ENCODE peak calls at places on chromosome 22, in seven cellular contexts. One of them, this sample, is unnamed.

GRCh38 chr22:29114392-29114791 is 41.6 kb downstream of the KREMEN1 start:
- DNase-seq in Daoy: no peak
- DNase-seq in heart right ventricle: no peak
- DNase-seq in stimulated activated naive CD8-positive, alpha-beta T cell treated with anti-CD3 and anti-CD28 coated beads, Interleukin-15, Interleukin-2, amounts not matched to agents 100 U/mL and 50 U/mL, for 24 hours: no peak
- DNase-seq in activated T-cell treated with anti-CD3 and anti-CD28 coated beads, Interleukin-2, amount 50 U/mL, for 72 hours: no peak
- DNase-seq in caudate nucleus: no peak
- DNase-seq in Right ventricle myocardium superior: no peak
- DNase-seq in this sample: no peak

GRCh38 chr22:40525250-40525884 is 111.2 kb downstream of the MRTFA start:
- DNase-seq in caudate nucleus: no peak
- DNase-seq in stimulated activated naive CD8-positive, alpha-beta T cell treated with anti-CD3 and anti-CD28 coated beads, Interleukin-15, Interleukin-2, amounts not matched to agents 100 U/mL and 50 U/mL, for 24 hours: peak
- DNase-seq in Daoy: peak
- DNase-seq in activated T-cell treated with anti-CD3 and anti-CD28 coated beads, Interleukin-2, amount 50 U/mL, for 72 hours: peak
- DNase-seq in Right ventricle myocardium superior: peak
- DNase-seq in heart right ventricle: peak
- DNase-seq in this sample: peak

GRCh38 chr22:30260682-30261081 is 6.0 kb downstream of the OSM start:
- DNase-seq in activated T-cell treated with anti-CD3 and anti-CD28 coated beads, Interleukin-2, amount 50 U/mL, for 72 hours: no peak
- DNase-seq in heart right ventricle: no peak
- DNase-seq in caudate nucleus: no peak
- DNase-seq in Daoy: no peak
- DNase-seq in Right ventricle myocardium superior: no peak
- DNase-seq in stimulated activated naive CD8-positive, alpha-beta T cell treated with anti-CD3 and anti-CD28 coated beads, Interleukin-15, Interleukin-2, amounts not matched to agents 100 U/mL and 50 U/mL, for 24 hours: no peak
- DNase-seq in this sample: no peak

GRCh38 chr22:46328797-46329196 is 6.7 kb upstream of the TRMU start:
- DNase-seq in Right ventricle myocardium superior: no peak
- DNase-seq in Daoy: no peak
- DNase-seq in caudate nucleus: no peak
- DNase-seq in stimulated activated naive CD8-positive, alpha-beta T cell treated with anti-CD3 and anti-CD28 coated beads, Interleukin-15, Interleukin-2, amounts not matched to agents 100 U/mL and 50 U/mL, for 24 hours: no peak
- DNase-seq in activated T-cell treated with anti-CD3 and anti-CD28 coated beads, Interleukin-2, amount 50 U/mL, for 72 hours: no peak
- DNase-seq in heart right ventricle: no peak
- DNase-seq in this sample: no peak

GRCh38 chr22:39960791-39961746 is 872 bp downstream of the TMA7B start:
- DNase-seq in Right ventricle myocardium superior: no peak
- DNase-seq in heart right ventricle: no peak
- DNase-seq in activated T-cell treated with anti-CD3 and anti-CD28 coated beads, Interleukin-2, amount 50 U/mL, for 72 hours: peak
- DNase-seq in caudate nucleus: no peak
- DNase-seq in Daoy: peak
- DNase-seq in stimulated activated naive CD8-positive, alpha-beta T cell treated with anti-CD3 and anti-CD28 coated beads, Interleukin-15, Interleukin-2, amounts not matched to agents 100 U/mL and 50 U/mL, for 24 hours: peak
- DNase-seq in this sample: no peak

GRCh38 chr22:46801826-46802607 is 39.6 kb downstream of the TBC1D22A start:
- DNase-seq in activated T-cell treated with anti-CD3 and anti-CD28 coated beads, Interleukin-2, amount 50 U/mL, for 72 hours: no peak
- DNase-seq in Daoy: no peak
- DNase-seq in stimulated activated naive CD8-positive, alpha-beta T cell treated with anti-CD3 and anti-CD28 coated beads, Interleukin-15, Interleukin-2, amounts not matched to agents 100 U/mL and 50 U/mL, for 24 hours: no peak
- DNase-seq in caudate nucleus: no peak
- DNase-seq in heart right ventricle: no peak
- DNase-seq in Right ventricle myocardium superior: no peak
- DNase-seq in this sample: no peak

GRCh38 chr22:43078522-43078921 is 10.7 kb downstream of the TTLL1 start:
- DNase-seq in Right ventricle myocardium superior: no peak
- DNase-seq in heart right ventricle: no peak
- DNase-seq in Daoy: no peak
- DNase-seq in activated T-cell treated with anti-CD3 and anti-CD28 coated beads, Interleukin-2, amount 50 U/mL, for 72 hours: no peak
- DNase-seq in stimulated activated naive CD8-positive, alpha-beta T cell treated with anti-CD3 and anti-CD28 coated beads, Interleukin-15, Interleukin-2, amounts not matched to agents 100 U/mL and 50 U/mL, for 24 hours: no peak
- DNase-seq in caudate nucleus: no peak
- DNase-seq in this sample: no peak

GRCh38 chr22:25763239-25763777 is 21.3 kb downstream of the MYO18B start:
- DNase-seq in heart right ventricle: no peak
- DNase-seq in stimulated activated naive CD8-positive, alpha-beta T cell treated with anti-CD3 and anti-CD28 coated beads, Interleukin-15, Interleukin-2, amounts not matched to agents 100 U/mL and 50 U/mL, for 24 hours: no peak
- DNase-seq in Daoy: no peak
- DNase-seq in caudate nucleus: no peak
- DNase-seq in Right ventricle myocardium superior: no peak
- DNase-seq in activated T-cell treated with anti-CD3 and anti-CD28 coated beads, Interleukin-2, amount 50 U/mL, for 72 hours: no peak
- DNase-seq in this sample: no peak

GRCh38 chr22:42091446-42091764 is 833 bp upstream of the NDUFA6 start:
- DNase-seq in Right ventricle myocardium superior: no peak
- DNase-seq in heart right ventricle: no peak
- DNase-seq in Daoy: no peak
- DNase-seq in caudate nucleus: no peak
- DNase-seq in stimulated activated naive CD8-positive, alpha-beta T cell treated with anti-CD3 and anti-CD28 coated beads, Interleukin-15, Interleukin-2, amounts not matched to agents 100 U/mL and 50 U/mL, for 24 hours: no peak
- DNase-seq in activated T-cell treated with anti-CD3 and anti-CD28 coated beads, Interleukin-2, amount 50 U/mL, for 72 hours: no peak
- DNase-seq in this sample: no peak

GRCh38 chr22:24398409-24398808 is 29.0 kb upstream of the ADORA2A start:
- DNase-seq in caudate nucleus: no peak
- DNase-seq in heart right ventricle: no peak
- DNase-seq in Right ventricle myocardium superior: no peak
- DNase-seq in stimulated activated naive CD8-positive, alpha-beta T cell treated with anti-CD3 and anti-CD28 coated beads, Interleukin-15, Interleukin-2, amounts not matched to agents 100 U/mL and 50 U/mL, for 24 hours: no peak
- DNase-seq in activated T-cell treated with anti-CD3 and anti-CD28 coated beads, Interleukin-2, amount 50 U/mL, for 72 hours: no peak
- DNase-seq in Daoy: no peak
- DNase-seq in this sample: no peak

GRCh38 chr22:31346255-31346732 is at the start of gene PATZ1:
- DNase-seq in stimulated activated naive CD8-positive, alpha-beta T cell treated with anti-CD3 and anti-CD28 coated beads, Interleukin-15, Interleukin-2, amounts not matched to agents 100 U/mL and 50 U/mL, for 24 hours: peak
- DNase-seq in Right ventricle myocardium superior: peak
- DNase-seq in activated T-cell treated with anti-CD3 and anti-CD28 coated beads, Interleukin-2, amount 50 U/mL, for 72 hours: peak
- DNase-seq in heart right ventricle: no peak
- DNase-seq in caudate nucleus: peak
- DNase-seq in Daoy: peak
- DNase-seq in this sample: no peak

GRCh38 chr22:28208036-28208435 is 289.0 kb upstream of the PITPNB start:
- DNase-seq in Right ventricle myocardium superior: no peak
- DNase-seq in heart right ventricle: no peak
- DNase-seq in caudate nucleus: no peak
- DNase-seq in Daoy: peak
- DNase-seq in activated T-cell treated with anti-CD3 and anti-CD28 coated beads, Interleukin-2, amount 50 U/mL, for 72 hours: no peak
- DNase-seq in stimulated activated naive CD8-positive, alpha-beta T cell treated with anti-CD3 and anti-CD28 coated beads, Interleukin-15, Interleukin-2, amounts not matched to agents 100 U/mL and 50 U/mL, for 24 hours: no peak
- DNase-seq in this sample: no peak

GRCh38 chr22:26385164-26385563 is 43.9 kb upstream of the ASPHD2 start:
- DNase-seq in Right ventricle myocardium superior: no peak
- DNase-seq in caudate nucleus: no peak
- DNase-seq in Daoy: no peak
- DNase-seq in stimulated activated naive CD8-positive, alpha-beta T cell treated with anti-CD3 and anti-CD28 coated beads, Interleukin-15, Interleukin-2, amounts not matched to agents 100 U/mL and 50 U/mL, for 24 hours: no peak
- DNase-seq in activated T-cell treated with anti-CD3 and anti-CD28 coated beads, Interleukin-2, amount 50 U/mL, for 72 hours: no peak
- DNase-seq in heart right ventricle: no peak
- DNase-seq in this sample: no peak

GRCh38 chr22:17997456-17997855 is 26.9 kb downstream of the MICAL3 start:
- DNase-seq in heart right ventricle: no peak
- DNase-seq in caudate nucleus: no peak
- DNase-seq in Right ventricle myocardium superior: no peak
- DNase-seq in Daoy: peak
- DNase-seq in activated T-cell treated with anti-CD3 and anti-CD28 coated beads, Interleukin-2, amount 50 U/mL, for 72 hours: no peak
- DNase-seq in stimulated activated naive CD8-positive, alpha-beta T cell treated with anti-CD3 and anti-CD28 coated beads, Interleukin-15, Interleukin-2, amounts not matched to agents 100 U/mL and 50 U/mL, for 24 hours: no peak
- DNase-seq in this sample: no peak

GRCh38 chr22:40463017-40463631 is 92.7 kb downstream of the SGSM3 start:
- DNase-seq in caudate nucleus: no peak
- DNase-seq in stimulated activated naive CD8-positive, alpha-beta T cell treated with anti-CD3 and anti-CD28 coated beads, Interleukin-15, Interleukin-2, amounts not matched to agents 100 U/mL and 50 U/mL, for 24 hours: peak
- DNase-seq in activated T-cell treated with anti-CD3 and anti-CD28 coated beads, Interleukin-2, amount 50 U/mL, for 72 hours: peak
- DNase-seq in Daoy: no peak
- DNase-seq in heart right ventricle: no peak
- DNase-seq in Right ventricle myocardium superior: peak
- DNase-seq in this sample: no peak

GRCh38 chr22:35634015-35634414 is 14.2 kb upstream of the APOL6 start:
- DNase-seq in caudate nucleus: no peak
- DNase-seq in heart right ventricle: no peak
- DNase-seq in activated T-cell treated with anti-CD3 and anti-CD28 coated beads, Interleukin-2, amount 50 U/mL, for 72 hours: no peak
- DNase-seq in Right ventricle myocardium superior: no peak
- DNase-seq in Daoy: no peak
- DNase-seq in stimulated activated naive CD8-positive, alpha-beta T cell treated with anti-CD3 and anti-CD28 coated beads, Interleukin-15, Interleukin-2, amounts not matched to agents 100 U/mL and 50 U/mL, for 24 hours: no peak
- DNase-seq in this sample: no peak